ENCODE peak calls at places on chromosomes 7 and 10, in ten cellular contexts. One of them, this sample, is unnamed.

GRCh38 chr10:17841055-17841454 is 31.9 kb downstream of the MRC1 start:
- DNase-seq in substantia nigra: no peak
- DNase-seq in IMR-90: no peak
- DNase-seq in pancreas: no peak
- DNase-seq in heart right ventricle: no peak
- DNase-seq in hepatocyte: no peak
- DNase-seq in WERI-Rb-1: no peak
- DNase-seq in right lobe of liver: no peak
- DNase-seq in colonic mucosa: no peak
- DNase-seq in psoas muscle: no peak
- DNase-seq in this sample: no peak

GRCh38 chr10:97538401-97538800 is 34.2 kb upstream of the ANKRD2 start:
- DNase-seq in substantia nigra: no peak
- DNase-seq in IMR-90: peak
- DNase-seq in pancreas: no peak
- DNase-seq in heart right ventricle: no peak
- DNase-seq in hepatocyte: no peak
- DNase-seq in WERI-Rb-1: no peak
- DNase-seq in right lobe of liver: no peak
- DNase-seq in colonic mucosa: no peak
- DNase-seq in psoas muscle: no peak
- DNase-seq in this sample: no peak

GRCh38 chr7:98357751-98358161 is 43.1 kb downstream of the BAIAP2L1 start:
- DNase-seq in substantia nigra: no peak
- DNase-seq in IMR-90: peak
- DNase-seq in pancreas: no peak
- DNase-seq in heart right ventricle: no peak
- DNase-seq in hepatocyte: peak
- DNase-seq in WERI-Rb-1: no peak
- DNase-seq in right lobe of liver: peak
- DNase-seq in colonic mucosa: no peak
- DNase-seq in psoas muscle: no peak
- DNase-seq in this sample: no peak

GRCh38 chr7:78141533-78142281 is 343.1 kb downstream of the PHTF2 start:
- DNase-seq in substantia nigra: no peak
- DNase-seq in IMR-90: peak
- DNase-seq in pancreas: no peak
- DNase-seq in heart right ventricle: no peak
- DNase-seq in hepatocyte: no peak
- DNase-seq in WERI-Rb-1: no peak
- DNase-seq in right lobe of liver: no peak
- DNase-seq in colonic mucosa: no peak
- DNase-seq in psoas muscle: no peak
- DNase-seq in this sample: peak

GRCh38 chr7:22357311-22358175 is 589 bp upstream of the RAPGEF5 start:
- DNase-seq in substantia nigra: no peak
- DNase-seq in IMR-90: peak
- DNase-seq in pancreas: no peak
- DNase-seq in heart right ventricle: peak
- DNase-seq in hepatocyte: peak
- DNase-seq in WERI-Rb-1: no peak
- DNase-seq in right lobe of liver: peak
- DNase-seq in colonic mucosa: peak
- DNase-seq in psoas muscle: no peak
- DNase-seq in this sample: no peak

GRCh38 chr7:17638727-17639126 is 301.6 kb downstream of the SNX13 start:
- DNase-seq in substantia nigra: no peak
- DNase-seq in IMR-90: peak
- DNase-seq in pancreas: no peak
- DNase-seq in heart right ventricle: no peak
- DNase-seq in hepatocyte: peak
- DNase-seq in WERI-Rb-1: peak
- DNase-seq in right lobe of liver: no peak
- DNase-seq in colonic mucosa: no peak
- DNase-seq in psoas muscle: no peak
- DNase-seq in this sample: no peak

GRCh38 chr10:75452997-75453396 is 21.6 kb downstream of the LRMDA start:
- DNase-seq in substantia nigra: no peak
- DNase-seq in IMR-90: no peak
- DNase-seq in pancreas: no peak
- DNase-seq in heart right ventricle: no peak
- DNase-seq in hepatocyte: no peak
- DNase-seq in WERI-Rb-1: no peak
- DNase-seq in right lobe of liver: no peak
- DNase-seq in colonic mucosa: no peak
- DNase-seq in psoas muscle: no peak
- DNase-seq in this sample: no peak

GRCh38 chr7:142909921-142910521 is 23.5 kb downstream of the TRPV5 start:
- DNase-seq in substantia nigra: no peak
- DNase-seq in IMR-90: no peak
- DNase-seq in pancreas: no peak
- DNase-seq in heart right ventricle: no peak
- DNase-seq in hepatocyte: peak
- DNase-seq in WERI-Rb-1: no peak
- DNase-seq in right lobe of liver: peak
- DNase-seq in colonic mucosa: no peak
- DNase-seq in psoas muscle: no peak
- DNase-seq in this sample: no peak

GRCh38 chr10:11553773-11554381 is 57.6 kb downstream of the USP6NL start:
- DNase-seq in substantia nigra: no peak
- DNase-seq in IMR-90: no peak
- DNase-seq in pancreas: no peak
- DNase-seq in heart right ventricle: no peak
- DNase-seq in hepatocyte: no peak
- DNase-seq in WERI-Rb-1: no peak
- DNase-seq in right lobe of liver: no peak
- DNase-seq in colonic mucosa: no peak
- DNase-seq in psoas muscle: no peak
- DNase-seq in this sample: no peak

GRCh38 chr10:11548763-11549089 is 62.7 kb downstream of the USP6NL start:
- DNase-seq in substantia nigra: no peak
- DNase-seq in IMR-90: no peak
- DNase-seq in pancreas: no peak
- DNase-seq in heart right ventricle: no peak
- DNase-seq in hepatocyte: no peak
- DNase-seq in WERI-Rb-1: no peak
- DNase-seq in right lobe of liver: no peak
- DNase-seq in colonic mucosa: no peak
- DNase-seq in psoas muscle: no peak
- DNase-seq in this sample: no peak

GRCh38 chr10:11555556-11555955 is 55.9 kb downstream of the USP6NL start:
- DNase-seq in substantia nigra: no peak
- DNase-seq in IMR-90: no peak
- DNase-seq in pancreas: no peak
- DNase-seq in heart right ventricle: no peak
- DNase-seq in hepatocyte: no peak
- DNase-seq in WERI-Rb-1: no peak
- DNase-seq in right lobe of liver: no peak
- DNase-seq in colonic mucosa: no peak
- DNase-seq in psoas muscle: no peak
- DNase-seq in this sample: no peak

GRCh38 chr10:11551104-11551503 is 60.3 kb downstream of the USP6NL start:
- DNase-seq in substantia nigra: no peak
- DNase-seq in IMR-90: no peak
- DNase-seq in pancreas: no peak
- DNase-seq in heart right ventricle: no peak
- DNase-seq in hepatocyte: no peak
- DNase-seq in WERI-Rb-1: no peak
- DNase-seq in right lobe of liver: no peak
- DNase-seq in colonic mucosa: no peak
- DNase-seq in psoas muscle: no peak
- DNase-seq in this sample: no peak

GRCh38 chr10:11551915-11552602 is 59.4 kb downstream of the USP6NL start:
- DNase-seq in substantia nigra: no peak
- DNase-seq in IMR-90: peak
- DNase-seq in pancreas: no peak
- DNase-seq in heart right ventricle: no peak
- DNase-seq in hepatocyte: peak
- DNase-seq in WERI-Rb-1: no peak
- DNase-seq in right lobe of liver: no peak
- DNase-seq in colonic mucosa: no peak
- DNase-seq in psoas muscle: no peak
- DNase-seq in this sample: peak
- H3K27ac ChIP-seq in substantia nigra: no peak
- H3K27ac ChIP-seq in IMR-90: no peak
- H3K27ac ChIP-seq in pancreas: no peak
- H3K27ac ChIP-seq in heart right ventricle: peak
- H3K27ac ChIP-seq in hepatocyte: peak
- H3K27ac ChIP-seq in WERI-Rb-1: no peak
- H3K27ac ChIP-seq in right lobe of liver: no peak
- H3K27ac ChIP-seq in colonic mucosa: peak
- H3K27ac ChIP-seq in psoas muscle: no peak
- H3K27ac ChIP-seq in this sample: no peak

DNA sequence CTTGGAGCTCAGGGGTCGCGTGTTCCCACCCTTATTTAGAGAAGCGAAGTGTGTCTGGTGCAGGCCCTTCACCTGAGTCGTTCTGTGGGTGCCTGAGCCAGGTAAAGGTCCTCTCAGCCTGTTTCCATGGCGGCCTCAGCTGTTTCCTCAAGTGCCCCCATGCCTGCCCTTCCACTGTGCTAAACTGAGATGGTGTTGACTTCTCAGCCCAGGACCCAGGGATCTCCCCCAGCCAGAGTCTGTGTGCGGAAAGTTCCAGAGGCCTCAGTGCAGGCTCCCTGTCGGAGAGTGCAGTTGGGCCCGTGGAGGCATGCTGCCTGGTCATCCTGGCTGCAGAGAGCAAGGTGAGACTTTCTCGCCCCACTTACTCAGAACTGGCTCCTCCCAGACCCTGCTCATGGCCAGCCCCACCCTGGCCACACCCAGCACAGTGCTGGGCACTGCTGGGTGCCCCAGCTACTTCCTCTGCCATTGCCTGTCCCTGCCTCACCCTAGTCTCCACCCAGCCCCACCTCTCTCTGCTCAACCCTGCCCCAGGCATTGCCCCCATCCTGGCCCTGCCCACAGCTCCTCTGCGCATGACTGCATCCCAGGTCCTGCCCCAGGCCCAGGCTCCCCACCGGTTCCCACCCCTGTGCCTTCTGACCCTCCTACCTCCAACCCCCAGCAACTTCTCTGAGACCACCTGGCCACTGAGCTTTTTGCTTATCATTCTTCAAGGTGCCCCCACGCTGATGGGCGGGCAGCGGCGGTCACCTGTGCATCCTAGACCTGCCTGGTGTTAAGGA is 20.3 kb downstream of the NACAD start:
- DNase-seq in substantia nigra: no peak
- DNase-seq in IMR-90: no peak
- DNase-seq in pancreas: no peak
- DNase-seq in heart right ventricle: no peak
- DNase-seq in hepatocyte: no peak
- DNase-seq in WERI-Rb-1: no peak
- DNase-seq in right lobe of liver: no peak
- DNase-seq in colonic mucosa: peak
- DNase-seq in psoas muscle: no peak
- DNase-seq in this sample: no peak
- H3K27ac ChIP-seq in substantia nigra: no peak
- H3K27ac ChIP-seq in IMR-90: no peak
- H3K27ac ChIP-seq in pancreas: no peak
- H3K27ac ChIP-seq in heart right ventricle: no peak
- H3K27ac ChIP-seq in hepatocyte: no peak
- H3K27ac ChIP-seq in WERI-Rb-1: no peak
- H3K27ac ChIP-seq in right lobe of liver: no peak
- H3K27ac ChIP-seq in colonic mucosa: no peak
- H3K27ac ChIP-seq in psoas muscle: no peak
- H3K27ac ChIP-seq in this sample: no peak

GRCh38 chr10:74000892-74001669 is 3.2 kb downstream of the VCL start:
- DNase-seq in substantia nigra: no peak
- DNase-seq in IMR-90: no peak
- DNase-seq in pancreas: no peak
- DNase-seq in heart right ventricle: no peak
- DNase-seq in hepatocyte: no peak
- DNase-seq in WERI-Rb-1: peak
- DNase-seq in right lobe of liver: no peak
- DNase-seq in colonic mucosa: no peak
- DNase-seq in psoas muscle: no peak
- DNase-seq in this sample: no peak
- H3K27ac ChIP-seq in substantia nigra: no peak
- H3K27ac ChIP-seq in IMR-90: peak
- H3K27ac ChIP-seq in pancreas: no peak
- H3K27ac ChIP-seq in heart right ventricle: peak
- H3K27ac ChIP-seq in hepatocyte: peak
- H3K27ac ChIP-seq in WERI-Rb-1: peak
- H3K27ac ChIP-seq in right lobe of liver: no peak
- H3K27ac ChIP-seq in colonic mucosa: no peak
- H3K27ac ChIP-seq in psoas muscle: peak
- H3K27ac ChIP-seq in this sample: no peak

DNA sequence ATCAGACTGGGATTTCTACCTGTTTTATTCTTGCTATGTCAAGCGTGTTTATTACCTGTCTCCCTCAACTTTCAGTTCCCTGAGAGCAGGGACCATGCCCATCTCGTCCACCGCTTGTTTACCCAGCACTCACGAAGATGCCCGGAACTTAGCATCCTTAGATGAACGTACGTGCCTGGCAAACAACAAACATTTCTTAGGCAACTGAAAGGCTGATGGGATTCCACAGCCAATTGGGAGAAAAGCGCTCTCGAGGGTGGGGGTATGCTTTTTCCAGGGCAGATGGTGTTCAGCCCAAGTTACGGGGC is 365 bp upstream of the CHPF2 start:
- DNase-seq in substantia nigra: no peak
- DNase-seq in IMR-90: no peak
- DNase-seq in pancreas: no peak
- DNase-seq in heart right ventricle: no peak
- DNase-seq in hepatocyte: no peak
- DNase-seq in WERI-Rb-1: no peak
- DNase-seq in right lobe of liver: no peak
- DNase-seq in colonic mucosa: no peak
- DNase-seq in psoas muscle: no peak
- DNase-seq in this sample: no peak
- H3K27ac ChIP-seq in substantia nigra: peak
- H3K27ac ChIP-seq in IMR-90: peak
- H3K27ac ChIP-seq in pancreas: no peak
- H3K27ac ChIP-seq in heart right ventricle: peak
- H3K27ac ChIP-seq in hepatocyte: peak
- H3K27ac ChIP-seq in WERI-Rb-1: peak
- H3K27ac ChIP-seq in right lobe of liver: no peak
- H3K27ac ChIP-seq in colonic mucosa: peak
- H3K27ac ChIP-seq in psoas muscle: peak
- H3K27ac ChIP-seq in this sample: no peak

DNA sequence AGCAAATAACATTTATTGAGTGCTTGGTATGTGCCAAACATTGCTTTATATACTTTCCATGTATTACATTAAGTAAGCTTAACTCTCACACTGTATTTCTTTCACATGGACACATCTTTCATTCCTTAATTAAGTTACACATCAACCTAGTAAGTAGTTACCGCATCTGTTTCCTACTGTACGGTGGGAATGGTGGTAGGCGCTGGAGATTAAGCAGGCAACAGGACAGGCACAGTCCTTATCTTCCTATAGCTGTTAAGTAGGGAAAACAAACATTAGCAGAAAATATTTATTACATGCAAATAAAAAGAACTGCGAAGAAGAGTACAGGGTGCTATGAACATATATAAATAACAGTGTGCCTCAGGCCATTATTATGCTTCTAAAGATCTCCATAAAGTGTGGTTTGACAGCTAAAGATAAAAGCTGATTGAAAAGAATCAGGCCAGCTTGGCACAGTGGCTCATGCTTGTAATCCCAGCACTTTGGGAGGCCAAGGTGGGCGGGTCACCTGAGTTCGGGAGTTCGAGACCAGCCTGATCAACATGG is 105.0 kb downstream of the SUGCT start:
- DNase-seq in substantia nigra: no peak
- DNase-seq in IMR-90: no peak
- DNase-seq in pancreas: no peak
- DNase-seq in heart right ventricle: no peak
- DNase-seq in hepatocyte: no peak
- DNase-seq in WERI-Rb-1: no peak
- DNase-seq in right lobe of liver: no peak
- DNase-seq in colonic mucosa: no peak
- DNase-seq in psoas muscle: no peak
- DNase-seq in this sample: no peak
- H3K27ac ChIP-seq in substantia nigra: no peak
- H3K27ac ChIP-seq in IMR-90: no peak
- H3K27ac ChIP-seq in pancreas: no peak
- H3K27ac ChIP-seq in heart right ventricle: no peak
- H3K27ac ChIP-seq in hepatocyte: no peak
- H3K27ac ChIP-seq in WERI-Rb-1: no peak
- H3K27ac ChIP-seq in right lobe of liver: no peak
- H3K27ac ChIP-seq in colonic mucosa: no peak
- H3K27ac ChIP-seq in psoas muscle: no peak
- H3K27ac ChIP-seq in this sample: no peak